ENCODE peak calls at places on chromosomes 12 and 14, in nine cellular contexts. N, Y, B, U, D, I, T, O and J are unnamed samples.

GRCh38 chr12:23428758-23429157 is 520.7 kb downstream of the SOX5 start:
- DNase-seq in N (no peak), Y (no peak), B (no peak), U (no peak), D (no peak), I (no peak), T (no peak), O (no peak), J (no peak)

GRCh38 chr14:23457587-23458445 is 11.7 kb upstream of the NGDN start:
- DNase-seq in N (no peak), Y (no peak), B (no peak), U (no peak), D (no peak), I (no peak), T (no peak), O (no peak), J (no peak)

GRCh38 chr12:105992849-105993740 is 145.7 kb downstream of the NUAK1 start:
- DNase-seq in N (no peak), Y (no peak), B (no peak), U (no peak), D (peak; percentile 84), I (no peak), T (no peak), O (no peak), J (no peak)

GRCh38 chr14:89543420-89543790 is 126.4 kb upstream of the FOXN3 start:
- DNase-seq in N (no peak), Y (no peak), B (no peak), U (no peak), D (no peak), I (no peak), T (no peak), O (no peak), J (no peak)

GRCh38 chr12:19177754-19178153 is 48.2 kb downstream of the PLEKHA5 start:
- DNase-seq in N (no peak), Y (no peak), B (no peak), U (no peak), D (no peak), I (no peak), T (no peak), O (no peak), J (no peak)

GRCh38 chr12:67456281-67456918 is 187.2 kb downstream of the CAND1 start:
- DNase-seq in N (no peak), Y (peak; percentile 45), B (no peak), U (no peak), D (peak; percentile 84), I (peak; percentile 25), T (no peak), O (no peak), J (no peak)

GRCh38 chr12:110565919-110566871 is 16.9 kb downstream of the PPTC7 start:
- DNase-seq in N (no peak), Y (no peak), B (no peak), U (no peak), D (no peak), I (no peak), T (no peak), O (no peak), J (no peak)

GRCh38 chr12:104348994-104349494 is 45.5 kb downstream of the EID3 start:
- DNase-seq in N (no peak), Y (no peak), B (no peak), U (no peak), D (no peak), I (no peak), T (no peak), O (no peak), J (no peak)

GRCh38 chr12:75058228-75058627 is 151.4 kb downstream of the KCNC2 start:
- DNase-seq in N (no peak), Y (no peak), B (no peak), U (no peak), D (no peak), I (no peak), T (no peak), O (no peak), J (no peak)

GRCh38 chr12:1093166-1093751 is 102.2 kb downstream of the ERC1 start:
- DNase-seq in N (no peak), Y (peak; percentile 74), B (no peak), U (no peak), D (peak; percentile 82), I (no peak), T (no peak), O (peak; percentile 74), J (peak; percentile 51)

GRCh38 chr12:11798856-11799530 is 149.5 kb downstream of the ETV6 start:
- DNase-seq in N (no peak), Y (no peak), B (no peak), U (no peak), D (peak; percentile 97), I (peak; percentile 51), T (no peak), O (no peak), J (no peak)

GRCh38 chr12:59085680-59086079 is 165.4 kb upstream of the LRIG3 start:
- DNase-seq in N (no peak), Y (no peak), B (no peak), U (no peak), D (no peak), I (no peak), T (no peak), O (no peak), J (no peak)

GRCh38 chr12:1369942-1370620 is 224.3 kb downstream of the FBXL14 start:
- DNase-seq in N (no peak), Y (no peak), B (no peak), U (no peak), D (no peak), I (no peak), T (no peak), O (no peak), J (no peak)

GRCh38 chr14:92927396-92928257 is 4.7 kb downstream of the CHGA start:
- DNase-seq in N (no peak), Y (no peak), B (no peak), U (no peak), D (no peak), I (no peak), T (no peak), O (no peak), J (no peak)

GRCh38 chr12:40063424-40063823 is 42.5 kb downstream of the SLC2A13 start:
- DNase-seq in N (no peak), Y (no peak), B (no peak), U (no peak), D (peak; percentile 14), I (peak; percentile 26), T (no peak), O (no peak), J (peak; percentile 54)
- H3K4me3 ChIP-seq in N (no peak overlapping the region), Y (no peak overlapping the region), B (no peak overlapping the region), U (no peak overlapping the region), D (no peak overlapping the region), I (no peak overlapping the region), T (no peak overlapping the region), O (no peak overlapping the region), J (no peak overlapping the region)

GRCh38 chr12:24881227-24881626 is 67.7 kb downstream of the BCAT1 start:
- DNase-seq in N (no peak), Y (no peak), B (no peak), U (no peak), D (no peak), I (no peak), T (no peak), O (no peak), J (no peak)

GRCh38 chr12:24880732-24881131 is 68.2 kb downstream of the BCAT1 start:
- DNase-seq in N (no peak), Y (no peak), B (no peak), U (no peak), D (no peak), I (no peak), T (no peak), O (no peak), J (no peak)

GRCh38 chr12:24884911-24885310 is 64.0 kb downstream of the BCAT1 start:
- DNase-seq in N (no peak), Y (no peak), B (no peak), U (no peak), D (no peak), I (no peak), T (no peak), O (no peak), J (no peak)

GRCh38 chr12:24879644-24880043 is 69.3 kb downstream of the BCAT1 start:
- DNase-seq in N (no peak), Y (no peak), B (no peak), U (no peak), D (no peak), I (no peak), T (no peak), O (no peak), J (no peak)

DNA sequence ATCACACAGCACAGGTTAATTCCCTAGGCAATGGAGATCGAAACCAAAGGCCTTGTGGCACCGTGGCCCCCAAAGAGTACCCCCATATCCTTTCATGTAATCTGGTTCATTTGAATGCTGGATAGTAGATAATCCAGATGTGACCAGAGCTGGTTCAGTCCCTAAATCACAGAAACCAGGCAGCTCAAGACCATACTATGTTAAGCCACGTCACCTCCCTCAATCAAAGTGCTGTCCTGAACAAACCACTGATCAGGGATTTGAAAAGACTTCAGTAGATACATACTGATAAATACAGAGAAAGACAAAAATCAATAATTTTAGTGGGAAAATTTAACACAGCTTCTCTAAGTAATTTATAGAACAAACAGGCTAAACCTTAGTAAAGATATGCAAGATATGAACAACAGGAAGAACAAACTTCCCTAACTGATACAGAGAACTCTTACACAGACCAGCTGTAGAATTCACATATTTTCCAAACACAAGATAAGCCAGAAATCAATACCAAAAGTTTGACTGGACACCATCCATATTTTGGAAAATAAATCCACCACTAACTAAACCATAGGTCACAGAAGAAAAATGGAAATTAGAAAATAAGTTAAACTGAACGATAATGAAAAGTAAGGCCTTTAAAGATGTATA is 67.1 kb downstream of the BCAT1 start:
- DNase-seq in N (no peak), Y (no peak), B (no peak), U (no peak), D (no peak), I (no peak), T (no peak), O (no peak), J (no peak)
- H3K4me3 ChIP-seq in N (no peak overlapping the region), Y (no peak overlapping the region), B (no peak overlapping the region), U (no peak overlapping the region), D (no peak overlapping the region), I (no peak overlapping the region), T (no peak overlapping the region), O (no peak overlapping the region), J (no peak overlapping the region)

GRCh38 chr12:101599771-101600486 is 5.2 kb downstream of the MYBPC1 start:
- DNase-seq in N (no peak), Y (no peak), B (no peak), U (no peak), D (no peak), I (no peak), T (no peak), O (no peak), J (no peak)
- H3K4me3 ChIP-seq in N (no peak overlapping the region), Y (no peak overlapping the region), B (no peak overlapping the region), U (no peak overlapping the region), D (no peak overlapping the region), I (no peak overlapping the region), T (no peak overlapping the region), O (no peak overlapping the region), J (no peak overlapping the region)

DNA sequence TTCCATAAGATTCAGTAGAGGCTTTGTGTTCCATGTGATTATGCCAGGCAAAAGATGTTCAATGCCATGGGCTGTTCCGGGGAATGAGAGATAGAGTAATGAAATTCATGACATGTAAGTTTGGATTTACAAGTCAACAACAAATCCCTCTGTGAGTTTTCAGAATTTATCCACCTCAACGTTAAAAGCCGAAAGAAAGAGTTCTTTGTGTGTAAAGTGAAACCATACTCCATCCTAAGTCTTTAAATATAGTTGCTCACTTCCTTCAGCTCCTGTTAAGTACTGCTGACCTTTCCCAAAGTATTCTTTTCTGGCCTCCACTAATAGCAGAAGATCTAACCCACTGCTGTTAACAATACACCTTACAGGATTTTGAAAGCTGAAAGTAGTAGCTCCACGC is 190.0 kb downstream of the TMX1 start:
- DNase-seq in N (no peak), Y (no peak), B (no peak), U (no peak), D (no peak), I (no peak), T (no peak), O (no peak), J (no peak)
- H3K4me3 ChIP-seq in N (no peak overlapping the region), Y (peak overlapping the region; percentile 11), B (no peak overlapping the region), U (no peak overlapping the region), D (no peak overlapping the region), I (no peak overlapping the region), T (no peak overlapping the region), O (no peak overlapping the region), J (no peak overlapping the region)